ENCODE peak calls at places on chromosome 17, in five cellular contexts. I is foreskin fibroblast, Y is Calu3, W is fibroblast of lung, J is brain microvascular endothelial cell. H is an unnamed sample.

GRCh38 chr17:27553019-27553511 is 77.9 kb upstream of the LGALS9 start:
- DNase-seq in I (no peak), Y (peak), W (no peak), J (no peak), H (no peak)

GRCh38 chr17:7820231-7820630 is 13.8 kb upstream of the KDM6B start:
- DNase-seq in I (no peak), Y (no peak), W (no peak), J (no peak), H (no peak)

GRCh38 chr17:7894866-7895265 is 6.3 kb downstream of the CHD3 start:
- DNase-seq in I (no peak), Y (no peak), W (no peak), J (no peak), H (no peak)

GRCh38 chr17:2957631-2958286 is 105.6 kb downstream of the OR1D5 start:
- DNase-seq in I (peak), Y (no peak), W (peak), J (no peak), H (no peak)

GRCh38 chr17:7216242-7217112 is 3.2 kb downstream of the DLG4 start:
- DNase-seq in I (no peak), Y (no peak), W (no peak), J (no peak), H (no peak)

GRCh38 chr17:49227436-49228261 is 2.9 kb downstream of the PHOSPHO1 start:
- DNase-seq in I (peak), Y (peak), W (peak), J (peak), H (peak)

GRCh38 chr17:66542967-66543525 is 240.6 kb downstream of the PRKCA start:
- DNase-seq in I (peak), Y (no peak), W (peak), J (peak), H (no peak)

GRCh38 chr17:55870044-55870443 is 119.2 kb downstream of the PCTP start:
- DNase-seq in I (no peak), Y (no peak), W (no peak), J (no peak), H (no peak)

GRCh38 chr17:38982858-38983746 is 15.9 kb upstream of the FBXO47 start:
- DNase-seq in I (peak), Y (peak), W (peak), J (peak), H (peak)

GRCh38 chr17:59427425-59427921 is 96.0 kb downstream of the YPEL2 start:
- DNase-seq in I (peak), Y (no peak), W (peak), J (peak), H (no peak)

GRCh38 chr17:77726549-77726957 is 231.9 kb upstream of the TNRC6C start:
- DNase-seq in I (no peak), Y (no peak), W (no peak), J (no peak), H (no peak)

GRCh38 chr17:59763861-59764260 is 56.4 kb downstream of the VMP1 start:
- DNase-seq in I (peak), Y (no peak), W (peak), J (peak), H (no peak)

GRCh38 chr17:34728771-34729310 is 149.5 kb downstream of the TMEM132E start:
- DNase-seq in I (no peak), Y (no peak), W (no peak), J (no peak), H (no peak)

GRCh38 chr17:1010086-1010450 is 13.1 kb downstream of the TIMM22 start:
- DNase-seq in I (no peak), Y (no peak), W (no peak), J (no peak), H (no peak)

GRCh38 chr17:49775546-49776260 is 11.8 kb upstream of the FAM117A start:
- DNase-seq in I (peak), Y (no peak), W (no peak), J (peak), H (no peak)

GRCh38 chr17:77466140-77466539 is 325.4 kb downstream of the SEC14L1 start:
- DNase-seq in I (no peak), Y (no peak), W (no peak), J (no peak), H (no peak)

GRCh38 chr17:61248399-61248798 is 151.2 kb upstream of the TBX2 start:
- DNase-seq in I (peak), Y (no peak), W (no peak), J (no peak), H (no peak)

GRCh38 chr17:50207318-50207717 is 5.9 kb upstream of the COL1A1 start:
- DNase-seq in I (peak), Y (no peak), W (no peak), J (no peak), H (no peak)

GRCh38 chr17:42246515-42246914 is 29.7 kb downstream of the STAT5B start:
- DNase-seq in I (no peak), Y (no peak), W (no peak), J (peak), H (no peak)

GRCh38 chr17:50683434-50684287 is 24.1 kb downstream of the ANKRD40 start:
- DNase-seq in I (no peak), Y (no peak), W (no peak), J (no peak), H (no peak)

GRCh38 chr17:67785122-67785477 is 40.2 kb upstream of the BPTF start:
- DNase-seq in I (no peak), Y (no peak), W (no peak), J (no peak), H (no peak)

GRCh38 chr17:28372203-28372944 is 880 bp downstream of the SARM1 start:
- DNase-seq in I (peak), Y (no peak), W (peak), J (no peak), H (no peak)

GRCh38 chr17:60740584-60740983 is 62.9 kb downstream of the BCAS3 start:
- DNase-seq in I (no peak), Y (no peak), W (no peak), J (no peak), H (no peak)

GRCh38 chr17:33667052-33667509 is 374.0 kb upstream of the ASIC2 start:
- DNase-seq in I (no peak), Y (peak), W (no peak), J (no peak), H (no peak)

GRCh38 chr17:65278820-65279184 is 141.6 kb downstream of the RGS9 start:
- DNase-seq in I (no peak), Y (no peak), W (no peak), J (no peak), H (no peak)

GRCh38 chr17:65277576-65277975 is 140.4 kb downstream of the RGS9 start:
- DNase-seq in I (peak), Y (no peak), W (peak), J (no peak), H (no peak)

GRCh38 chr17:65279456-65279855 is 142.3 kb downstream of the RGS9 start:
- DNase-seq in I (no peak), Y (no peak), W (no peak), J (no peak), H (no peak)

GRCh38 chr17:65283704-65284103 is 146.5 kb downstream of the RGS9 start:
- DNase-seq in I (no peak), Y (no peak), W (no peak), J (no peak), H (no peak)

DNA sequence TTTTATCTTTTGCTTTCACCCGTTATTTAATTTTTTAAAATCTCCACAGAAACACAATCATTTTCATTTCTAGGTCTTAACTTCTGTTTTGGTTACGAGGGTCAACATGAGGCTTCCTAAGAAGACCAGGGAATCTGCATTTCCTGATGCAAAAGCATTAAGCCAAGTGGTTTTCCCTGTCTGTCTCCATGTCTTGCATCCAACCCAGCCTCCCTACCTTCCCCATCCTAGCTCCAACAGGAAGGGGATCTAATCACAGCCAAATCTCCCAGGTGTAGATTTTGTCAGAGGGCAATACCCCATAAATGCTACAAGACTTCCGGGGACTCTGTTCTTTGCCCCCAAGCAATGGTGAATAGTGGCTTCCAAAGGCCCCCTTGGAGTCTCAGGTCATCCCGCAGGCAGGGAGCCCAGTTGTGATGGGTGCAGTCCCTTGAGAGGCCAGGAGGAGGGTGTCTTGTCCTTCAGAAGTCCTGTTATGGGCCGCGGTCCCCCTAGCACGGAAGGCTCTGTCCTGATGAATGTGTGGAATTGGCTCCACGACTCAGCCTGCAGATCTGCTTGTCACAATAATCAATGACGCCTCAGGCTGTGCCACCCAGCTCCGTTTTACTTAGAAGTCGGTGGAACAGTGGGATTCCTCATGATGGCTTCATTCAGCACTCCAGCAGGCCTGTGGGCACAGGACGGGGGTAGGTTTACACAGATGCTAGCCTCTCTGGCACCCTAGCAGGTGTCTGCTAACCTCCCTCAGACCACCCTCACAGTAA is 141.1 kb downstream of the RGS9 start:
- DNase-seq in I (peak), Y (peak), W (peak), J (peak), H (no peak)
- TF ChIP-seq CTCF in I (peak), Y (peak), W (peak), J (peak), H (no peak)

GRCh38 chr17:78766743-78767294 is 15.3 kb downstream of the CYTH1 start:
- DNase-seq in I (no peak), Y (no peak), W (no peak), J (no peak), H (no peak)

GRCh38 chr17:78766225-78766624 is 15.8 kb downstream of the CYTH1 start:
- DNase-seq in I (no peak), Y (no peak), W (no peak), J (no peak), H (no peak)

GRCh38 chr17:78771758-78772382 is 10.2 kb downstream of the CYTH1 start:
- DNase-seq in I (no peak), Y (no peak), W (no peak), J (no peak), H (peak)

GRCh38 chr17:78767806-78768205 is 14.3 kb downstream of the CYTH1 start:
- DNase-seq in I (peak), Y (no peak), W (no peak), J (no peak), H (no peak)

DNA sequence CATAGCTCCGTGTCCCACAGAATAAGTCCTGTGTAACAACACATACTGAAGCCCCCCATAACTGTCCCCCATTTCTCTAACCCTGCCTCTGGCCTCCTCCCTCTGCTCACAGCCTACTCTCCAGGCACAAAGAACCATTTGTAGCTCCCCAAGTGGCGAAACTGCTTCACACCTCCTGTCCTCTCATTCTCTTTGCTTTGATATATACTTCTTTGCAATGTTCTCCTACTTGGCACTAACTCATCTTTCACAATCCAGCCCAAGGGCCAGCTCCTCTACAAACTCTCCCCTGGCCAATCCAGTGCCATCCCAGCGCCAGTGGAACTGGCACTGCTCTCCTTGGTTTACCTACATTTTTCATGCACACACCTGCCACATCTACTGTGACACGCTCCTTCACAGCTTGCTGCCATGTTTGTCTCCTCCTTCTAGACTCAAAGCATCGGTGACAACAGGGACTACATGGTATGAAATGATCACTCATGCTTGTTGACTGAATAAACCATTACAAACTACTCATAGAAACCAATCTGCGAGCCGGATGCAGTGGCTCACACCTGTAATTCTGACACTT is 12.8 kb downstream of the CYTH1 start:
- DNase-seq in I (no peak), Y (no peak), W (no peak), J (no peak), H (no peak)
- TF ChIP-seq CTCF in I (no peak), Y (no peak), W (no peak), J (no peak), H (no peak)

GRCh38 chr17:81210868-81211267 is 11.9 kb downstream of the CEP131 start:
- DNase-seq in I (no peak), Y (no peak), W (no peak), J (peak), H (no peak)
- TF ChIP-seq CTCF in I (no peak), Y (no peak), W (no peak), J (no peak), H (no peak)

DNA sequence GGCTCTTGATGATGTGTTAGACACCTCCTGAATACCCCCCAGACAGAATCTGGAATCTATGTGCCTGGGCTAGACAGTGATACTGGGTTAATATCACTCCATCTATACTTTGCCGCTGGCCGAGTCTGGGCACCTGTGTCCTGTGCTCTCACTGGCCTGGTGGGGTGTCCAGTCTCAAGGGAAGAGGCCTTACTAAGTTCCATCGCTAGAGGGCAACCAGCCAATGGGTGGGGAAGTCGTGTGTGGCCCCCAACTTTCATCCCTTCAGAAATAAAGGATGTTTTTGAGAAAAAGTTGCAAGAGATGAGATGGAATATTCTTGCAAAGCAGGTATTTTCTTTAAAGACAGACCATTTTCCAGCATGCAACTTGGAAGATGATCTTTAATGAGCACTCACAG is 1.6 kb upstream of the GLP2R start:
- DNase-seq in I (no peak), Y (no peak), W (no peak), J (no peak), H (no peak)
- TF ChIP-seq CTCF in I (no peak), Y (peak), W (no peak), J (peak), H (peak)

DNA sequence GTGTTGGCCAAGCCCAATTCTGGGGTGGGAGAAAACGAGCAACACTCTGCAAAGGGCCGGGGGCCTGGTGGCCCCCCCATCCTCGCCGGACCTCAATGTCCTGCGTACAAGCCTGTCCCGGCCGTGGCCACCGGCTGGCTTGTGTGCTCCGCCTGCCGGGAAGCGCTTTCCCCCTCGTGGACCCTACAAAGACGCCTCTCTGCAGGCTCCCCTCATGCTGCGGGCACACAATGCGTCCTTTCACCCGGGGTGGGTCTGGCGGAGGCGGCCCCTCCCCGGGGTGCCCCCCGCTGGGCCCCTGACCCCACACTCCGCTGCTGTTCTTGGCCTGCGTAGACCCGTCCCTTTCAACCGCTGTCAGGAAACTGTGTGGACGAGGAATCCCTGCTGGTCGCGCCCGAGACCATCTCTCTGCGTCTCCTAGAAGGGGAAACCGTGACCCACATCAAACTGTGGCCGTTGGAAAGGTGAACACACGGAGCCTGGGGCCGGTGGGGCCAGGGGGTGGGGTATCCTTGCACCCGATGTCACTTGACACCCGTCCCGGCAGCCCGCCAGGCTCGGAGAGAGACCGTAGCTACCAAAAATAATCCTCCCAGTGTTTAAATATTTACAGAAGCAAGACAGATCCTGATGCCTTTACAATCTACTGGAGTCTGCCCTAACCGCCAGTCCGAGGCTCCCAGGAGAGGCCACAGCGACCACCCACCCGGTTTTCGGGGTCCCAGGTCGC is 43.6 kb downstream of the TBC1D16 start:
- DNase-seq in I (peak), Y (peak), W (peak), J (no peak), H (no peak)
- TF ChIP-seq CTCF in I (no peak), Y (no peak), W (no peak), J (no peak), H (no peak)